ENCODE peak calls at places on chromosome 5, in eight cellular contexts. One of them, this sample, is unnamed.

GRCh38 chr5:138354387-138354786 is 1.9 kb downstream of the KDM3B start:
- DNase-seq in stomach: no peak
- DNase-seq in adrenal gland: no peak
- DNase-seq in uterus: no peak
- DNase-seq in HCT116: no peak
- DNase-seq in IMR-90: no peak
- DNase-seq in GM12878: no peak
- DNase-seq in breast epithelium: no peak
- DNase-seq in this sample: no peak

GRCh38 chr5:91272858-91273257 is 110.3 kb downstream of the ARRDC3 start:
- DNase-seq in stomach: no peak
- DNase-seq in adrenal gland: no peak
- DNase-seq in uterus: no peak
- DNase-seq in HCT116: no peak
- DNase-seq in IMR-90: peak; percentile 69
- DNase-seq in GM12878: peak; percentile 84
- DNase-seq in breast epithelium: no peak
- DNase-seq in this sample: no peak

GRCh38 chr5:79876510-79876909 is 114.6 kb downstream of the MTX3 start:
- DNase-seq in stomach: no peak
- DNase-seq in adrenal gland: no peak
- DNase-seq in uterus: no peak
- DNase-seq in HCT116: no peak
- DNase-seq in IMR-90: peak; percentile 7
- DNase-seq in GM12878: no peak
- DNase-seq in breast epithelium: no peak
- DNase-seq in this sample: no peak

GRCh38 chr5:99973779-99974178 is 561.4 kb upstream of the FAM174A start:
- DNase-seq in stomach: no peak
- DNase-seq in adrenal gland: no peak
- DNase-seq in uterus: no peak
- DNase-seq in HCT116: no peak
- DNase-seq in IMR-90: no peak
- DNase-seq in GM12878: no peak
- DNase-seq in breast epithelium: no peak
- DNase-seq in this sample: no peak

GRCh38 chr5:76838481-76839261 is 11.1 kb upstream of the S100Z start:
- DNase-seq in stomach: no peak
- DNase-seq in adrenal gland: no peak
- DNase-seq in uterus: no peak
- DNase-seq in HCT116: peak; percentile 92
- DNase-seq in IMR-90: peak; percentile 76
- DNase-seq in GM12878: no peak
- DNase-seq in breast epithelium: no peak
- DNase-seq in this sample: peak; percentile 51

GRCh38 chr5:74567351-74567870 is 73.1 kb downstream of the ENC1 start:
- DNase-seq in stomach: no peak
- DNase-seq in adrenal gland: no peak
- DNase-seq in uterus: no peak
- DNase-seq in HCT116: no peak
- DNase-seq in IMR-90: no peak
- DNase-seq in GM12878: no peak
- DNase-seq in breast epithelium: no peak
- DNase-seq in this sample: no peak

GRCh38 chr5:52491071-52491828 is 296.5 kb upstream of the ITGA1 start:
- DNase-seq in stomach: no peak
- DNase-seq in adrenal gland: no peak
- DNase-seq in uterus: no peak
- DNase-seq in HCT116: no peak
- DNase-seq in IMR-90: no peak
- DNase-seq in GM12878: no peak
- DNase-seq in breast epithelium: no peak
- DNase-seq in this sample: no peak

GRCh38 chr5:172642511-172642910 is 1.4 kb downstream of the NEURL1B start:
- DNase-seq in stomach: no peak
- DNase-seq in adrenal gland: no peak
- DNase-seq in uterus: no peak
- DNase-seq in HCT116: no peak
- DNase-seq in IMR-90: peak; percentile 26
- DNase-seq in GM12878: no peak
- DNase-seq in breast epithelium: no peak
- DNase-seq in this sample: no peak

DNA sequence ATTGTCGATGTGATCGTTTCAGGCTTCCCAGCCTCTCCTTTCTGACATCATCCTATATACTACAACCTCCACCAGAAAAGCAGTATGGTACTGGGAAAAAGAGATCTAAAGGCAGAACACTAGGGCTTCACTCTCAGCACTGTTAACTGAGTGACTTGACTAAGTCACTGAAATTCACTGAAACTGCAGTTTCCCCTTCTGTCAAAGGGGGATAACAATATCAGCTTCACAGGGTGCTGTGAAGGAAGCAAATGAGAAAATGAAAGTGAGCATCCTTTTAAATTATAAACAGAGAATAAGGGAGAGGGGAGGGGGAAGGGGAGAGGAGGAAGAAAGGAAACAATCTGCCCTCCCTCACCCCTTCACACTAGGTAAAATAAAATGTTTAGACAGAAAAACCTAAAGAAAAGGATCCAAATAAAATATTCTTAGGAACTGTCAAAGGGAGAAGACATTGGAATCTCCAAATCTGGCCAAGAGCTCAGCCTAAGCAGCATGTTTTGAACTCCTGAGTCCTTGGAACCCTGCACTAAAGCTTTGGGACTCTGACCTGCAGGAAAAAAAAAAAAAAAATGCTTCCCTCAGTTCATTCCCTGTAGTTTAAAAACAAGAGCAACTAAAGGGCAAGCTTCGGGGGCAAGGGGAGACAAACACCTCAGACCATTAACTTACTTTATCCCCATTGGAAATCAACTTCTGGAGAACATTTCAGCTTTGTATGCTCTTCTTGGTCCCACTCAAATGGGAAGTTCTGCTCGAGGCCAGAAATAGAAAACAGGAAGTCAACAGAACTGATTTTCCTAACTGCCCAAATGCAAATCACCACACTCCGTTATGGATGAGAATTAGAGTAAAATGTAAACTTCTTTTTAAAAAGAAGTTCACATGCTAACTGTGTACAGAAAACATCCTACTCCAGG is 178.3 kb downstream of the DEPDC1B start:
- DNase-seq in stomach: no peak
- DNase-seq in adrenal gland: no peak
- DNase-seq in uterus: no peak
- DNase-seq in HCT116: no peak
- DNase-seq in IMR-90: no peak
- DNase-seq in GM12878: peak; percentile 56
- DNase-seq in breast epithelium: no peak
- DNase-seq in this sample: no peak
- H3K4me1 ChIP-seq in stomach: peaks cover 61% of the 10 kb centered on the region
- H3K4me1 ChIP-seq in adrenal gland: no peaks in the 10 kb centered on the region
- H3K4me1 ChIP-seq in uterus: no peaks in the 10 kb centered on the region
- H3K4me1 ChIP-seq in HCT116: no peaks in the 10 kb centered on the region
- H3K4me1 ChIP-seq in IMR-90: peaks cover 10% of the 10 kb centered on the region
- H3K4me1 ChIP-seq in GM12878: peaks cover 35% of the 10 kb centered on the region
- H3K4me1 ChIP-seq in breast epithelium: no peaks in the 10 kb centered on the region
- H3K4me1 ChIP-seq in this sample: no peaks in the 10 kb centered on the region

GRCh38 chr5:34686762-34687268 is 30.7 kb downstream of the RAI14 start:
- DNase-seq in stomach: peak; percentile 86
- DNase-seq in adrenal gland: peak; percentile 78
- DNase-seq in uterus: peak; percentile 84
- DNase-seq in HCT116: peak; percentile 94
- DNase-seq in IMR-90: peak; percentile 99
- DNase-seq in GM12878: no peak
- DNase-seq in breast epithelium: no peak
- DNase-seq in this sample: peak; percentile 84

GRCh38 chr5:34685485-34686197 is 29.5 kb downstream of the RAI14 start:
- DNase-seq in stomach: no peak
- DNase-seq in adrenal gland: no peak
- DNase-seq in uterus: no peak
- DNase-seq in HCT116: no peak
- DNase-seq in IMR-90: peak; percentile 79
- DNase-seq in GM12878: no peak
- DNase-seq in breast epithelium: no peak
- DNase-seq in this sample: no peak

GRCh38 chr5:34682926-34683623 is 26.9 kb downstream of the RAI14 start:
- DNase-seq in stomach: peak; percentile 56
- DNase-seq in adrenal gland: no peak
- DNase-seq in uterus: no peak
- DNase-seq in HCT116: peak; percentile 16
- DNase-seq in IMR-90: peak; percentile 52
- DNase-seq in GM12878: no peak
- DNase-seq in breast epithelium: no peak
- DNase-seq in this sample: peak; percentile 9

GRCh38 chr5:34684980-34685352 is 28.8 kb downstream of the RAI14 start:
- DNase-seq in stomach: no peak
- DNase-seq in adrenal gland: no peak
- DNase-seq in uterus: no peak
- DNase-seq in HCT116: no peak
- DNase-seq in IMR-90: no peak
- DNase-seq in GM12878: no peak
- DNase-seq in breast epithelium: no peak
- DNase-seq in this sample: no peak

DNA sequence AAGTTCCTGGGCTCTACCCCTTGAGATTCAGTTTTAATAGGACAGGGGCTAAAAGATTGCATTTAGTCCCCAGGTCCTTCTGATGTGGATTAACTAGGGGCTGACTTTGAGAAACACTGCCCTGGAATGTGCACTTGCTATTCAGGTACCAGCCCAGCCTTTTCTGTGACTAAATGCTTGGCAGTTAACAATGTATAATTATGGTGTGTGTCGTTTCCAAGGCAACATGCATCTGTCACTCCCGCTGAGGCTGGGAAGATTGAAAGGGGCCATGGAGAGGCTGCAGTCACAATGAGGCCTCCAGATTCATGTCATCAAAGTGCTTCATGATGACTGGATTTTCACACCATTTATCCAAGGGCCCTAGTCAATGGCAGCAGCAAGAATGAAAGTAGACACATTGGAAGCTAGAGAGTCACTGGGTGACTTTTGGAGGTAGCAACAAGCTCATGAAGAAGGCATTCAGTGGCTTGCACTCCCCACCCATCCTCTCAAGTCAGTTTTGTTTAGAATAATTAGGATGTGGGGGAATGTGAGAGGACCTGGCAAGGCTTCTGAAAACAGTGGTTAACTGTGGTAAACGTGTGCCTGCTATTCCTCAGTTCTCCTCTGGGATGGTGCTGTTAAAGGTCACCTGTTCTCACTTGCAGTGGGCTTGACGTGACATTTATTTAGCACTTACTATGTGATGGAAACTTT is 28.3 kb downstream of the RAI14 start:
- DNase-seq in stomach: no peak
- DNase-seq in adrenal gland: no peak
- DNase-seq in uterus: no peak
- DNase-seq in HCT116: peak; percentile 24
- DNase-seq in IMR-90: peak; percentile 59
- DNase-seq in GM12878: no peak
- DNase-seq in breast epithelium: no peak
- DNase-seq in this sample: no peak
- TF ChIP-seq CTCF in stomach: no peak
- TF ChIP-seq CTCF in adrenal gland: no peak
- TF ChIP-seq CTCF in uterus: no peak
- TF ChIP-seq CTCF in HCT116: peak; percentile 53
- TF ChIP-seq CTCF in IMR-90: no peak
- TF ChIP-seq CTCF in GM12878: no peak
- TF ChIP-seq CTCF in breast epithelium: no peak
- TF ChIP-seq CTCF in this sample: no peak

GRCh38 chr5:179700401-179700918 is 1.7 kb downstream of the CANX start:
- DNase-seq in stomach: no peak
- DNase-seq in adrenal gland: no peak
- DNase-seq in uterus: no peak
- DNase-seq in HCT116: no peak
- DNase-seq in IMR-90: peak; percentile 14
- DNase-seq in GM12878: no peak
- DNase-seq in breast epithelium: no peak
- DNase-seq in this sample: no peak

GRCh38 chr5:179697108-179697507 is 1.7 kb upstream of the CANX start:
- DNase-seq in stomach: no peak
- DNase-seq in adrenal gland: no peak
- DNase-seq in uterus: no peak
- DNase-seq in HCT116: no peak
- DNase-seq in IMR-90: no peak
- DNase-seq in GM12878: no peak
- DNase-seq in breast epithelium: no peak
- DNase-seq in this sample: no peak

GRCh38 chr5:179697993-179698934 is 503 bp upstream of the CANX start:
- DNase-seq in stomach: peak; percentile 99
- DNase-seq in adrenal gland: peak; percentile 99
- DNase-seq in uterus: peak; percentile 99
- DNase-seq in HCT116: peak; percentile 97
- DNase-seq in IMR-90: peak; percentile 99
- DNase-seq in GM12878: peak; percentile 96
- DNase-seq in breast epithelium: peak; percentile 99
- DNase-seq in this sample: peak; percentile 99

GRCh38 chr5:179698935-179699639 is at the start of gene CANX:
- DNase-seq in stomach: no peak
- DNase-seq in adrenal gland: no peak
- DNase-seq in uterus: no peak
- DNase-seq in HCT116: no peak
- DNase-seq in IMR-90: no peak
- DNase-seq in GM12878: no peak
- DNase-seq in breast epithelium: no peak
- DNase-seq in this sample: no peak

DNA sequence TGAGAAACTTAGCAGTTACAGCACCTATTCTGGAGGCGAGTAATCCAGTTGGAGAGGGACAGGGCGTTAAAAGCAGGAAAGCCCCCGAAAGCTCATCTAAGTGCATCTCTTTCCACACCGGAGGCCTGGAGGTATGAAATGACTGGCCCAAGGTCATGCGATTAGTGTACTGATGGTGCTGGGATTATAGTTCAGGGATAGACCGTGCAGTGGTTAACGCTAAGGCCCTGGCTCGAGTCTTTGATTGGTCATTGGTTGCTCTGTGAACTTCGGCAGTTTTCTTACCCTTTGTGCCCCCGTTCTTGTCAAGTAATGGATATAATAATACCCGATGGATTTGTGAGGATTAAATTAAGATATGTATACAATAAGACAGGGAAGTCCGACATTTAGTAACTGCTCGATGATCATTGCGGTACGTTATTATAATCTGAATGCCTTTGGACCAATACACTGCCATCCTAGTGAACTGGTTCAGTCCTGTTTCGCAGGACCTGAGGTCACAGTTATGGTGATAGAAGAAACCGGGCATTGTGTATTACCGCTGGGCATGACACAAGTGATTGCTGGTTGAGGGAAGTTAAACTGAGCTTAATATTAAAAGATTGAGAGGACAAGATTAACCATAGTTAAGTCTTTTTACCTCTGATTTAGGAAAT is 1.0 kb downstream of the CANX start:
- DNase-seq in stomach: no peak
- DNase-seq in adrenal gland: peak; percentile 53
- DNase-seq in uterus: no peak
- DNase-seq in HCT116: no peak
- DNase-seq in IMR-90: peak; percentile 36
- DNase-seq in GM12878: no peak
- DNase-seq in breast epithelium: no peak
- DNase-seq in this sample: peak; percentile 27
- TF ChIP-seq POLR2A in stomach: no peak
- TF ChIP-seq POLR2A in adrenal gland: peak; percentile 5
- TF ChIP-seq POLR2A in uterus: no peak
- TF ChIP-seq POLR2A in HCT116: no peak
- TF ChIP-seq POLR2A in IMR-90: peak; percentile 27
- TF ChIP-seq POLR2A in GM12878: peak; percentile 61
- TF ChIP-seq POLR2A in breast epithelium: no peak
- TF ChIP-seq POLR2A in this sample: no peak

GRCh38 chr5:136028782-136029742 is at the start of gene TGFBI:
- DNase-seq in stomach: peak; percentile 66
- DNase-seq in adrenal gland: peak; percentile 52
- DNase-seq in uterus: peak; percentile 70
- DNase-seq in HCT116: no peak
- DNase-seq in IMR-90: peak; percentile 67
- DNase-seq in GM12878: no peak
- DNase-seq in breast epithelium: no peak
- DNase-seq in this sample: peak; percentile 69

GRCh38 chr5:136031713-136032112 is 2.9 kb downstream of the TGFBI start:
- DNase-seq in stomach: no peak
- DNase-seq in adrenal gland: no peak
- DNase-seq in uterus: no peak
- DNase-seq in HCT116: no peak
- DNase-seq in IMR-90: no peak
- DNase-seq in GM12878: no peak
- DNase-seq in breast epithelium: no peak
- DNase-seq in this sample: no peak

GRCh38 chr5:136030252-136030651 is 1.5 kb downstream of the TGFBI start:
- DNase-seq in stomach: no peak
- DNase-seq in adrenal gland: no peak
- DNase-seq in uterus: no peak
- DNase-seq in HCT116: no peak
- DNase-seq in IMR-90: no peak
- DNase-seq in GM12878: no peak
- DNase-seq in breast epithelium: no peak
- DNase-seq in this sample: no peak

GRCh38 chr5:136032564-136032963 is 3.8 kb downstream of the TGFBI start:
- DNase-seq in stomach: no peak
- DNase-seq in adrenal gland: no peak
- DNase-seq in uterus: peak; percentile 11
- DNase-seq in HCT116: no peak
- DNase-seq in IMR-90: peak; percentile 86
- DNase-seq in GM12878: no peak
- DNase-seq in breast epithelium: no peak
- DNase-seq in this sample: no peak

DNA sequence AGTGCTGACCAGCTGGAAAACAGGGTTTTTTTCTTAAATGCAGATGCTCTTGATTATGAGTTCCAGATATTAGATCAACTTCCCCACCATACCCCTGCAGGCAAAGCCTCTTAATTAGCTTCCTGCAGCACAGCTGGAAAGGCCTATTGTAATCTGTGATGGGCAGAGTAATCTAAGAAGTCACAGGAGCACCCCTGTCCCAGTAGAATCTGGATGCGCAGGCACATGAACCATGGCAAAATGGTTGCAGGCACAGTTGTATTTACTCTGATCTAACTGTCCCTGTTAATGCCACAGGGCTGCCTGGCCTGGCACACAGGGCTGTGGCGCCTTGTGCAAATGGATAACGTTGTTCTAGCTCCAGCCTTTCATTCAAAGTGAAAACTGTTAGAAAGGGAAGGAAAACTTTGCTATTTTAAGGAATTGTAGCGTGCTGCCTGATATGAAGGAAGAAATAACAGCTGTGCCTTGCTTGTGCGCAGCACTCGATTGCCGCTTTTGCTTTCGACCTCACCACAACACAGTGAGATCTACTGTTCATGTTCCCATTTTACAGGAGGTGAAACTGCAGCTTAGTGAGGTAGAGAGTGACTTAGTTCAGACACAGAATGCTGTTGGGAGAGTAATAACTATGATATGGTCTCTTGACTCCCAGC is 2.3 kb downstream of the TGFBI start:
- DNase-seq in stomach: no peak
- DNase-seq in adrenal gland: no peak
- DNase-seq in uterus: no peak
- DNase-seq in HCT116: no peak
- DNase-seq in IMR-90: no peak
- DNase-seq in GM12878: peak; percentile 57
- DNase-seq in breast epithelium: no peak
- DNase-seq in this sample: no peak
- H3K4me1 ChIP-seq in stomach: peaks cover 41% of the 10 kb centered on the region
- H3K4me1 ChIP-seq in adrenal gland: peaks cover 10% of the 10 kb centered on the region
- H3K4me1 ChIP-seq in uterus: no peaks in the 10 kb centered on the region
- H3K4me1 ChIP-seq in HCT116: no peaks in the 10 kb centered on the region
- H3K4me1 ChIP-seq in IMR-90: peaks cover 25% of the 10 kb centered on the region
- H3K4me1 ChIP-seq in GM12878: peaks cover 11% of the 10 kb centered on the region
- H3K4me1 ChIP-seq in breast epithelium: peaks cover 12% of the 10 kb centered on the region
- H3K4me1 ChIP-seq in this sample: peaks cover 4% of the 10 kb centered on the region

This sample was measured in transverse colon.